ENCODE peak calls at places on chromosomes 16 and 17, in seven cellular contexts. P is lung, H is tibial nerve, J is psoas muscle, Z is A549, L is prostate gland, I is colonic mucosa. F is an unnamed sample. For H3K4me1, the result is how much of the 10 kb centered on the place peaks cover.

GRCh38 chr17:16106161-16106891 is 106.7 kb downstream of the TTC19 start:
- DNase-seq in Z (no peak), L (no peak), H (no peak), J (no peak), P (no peak), I (no peak), F (no peak)

GRCh38 chr17:1873418-1873817 is 43.6 kb downstream of the RPA1 start:
- DNase-seq in L (no peak), P (no peak), J (no peak), Z (no peak), I (no peak), H (no peak), F (no peak)

GRCh38 chr17:15340966-15341365 is 431 bp downstream of the TEKT3 start:
- DNase-seq in L (no peak), Z (no peak), P (no peak), J (no peak), I (no peak), H (no peak), F (no peak)

GRCh38 chr17:4806420-4806769 is 557 bp upstream of the PLD2 start:
- DNase-seq in P (no peak), J (no peak), I (no peak), H (no peak), L (no peak), Z (no peak), F (no peak)

GRCh38 chr16:68790130-68790761 is 53.1 kb upstream of the TANGO6 start:
- DNase-seq in I (no peak), L (peak), H (peak), P (peak), Z (peak), J (no peak), F (peak)

GRCh38 chr16:726438-727290 is at the start of the genes CCDC78 and HAGHL:
- DNase-seq in H (no peak), L (peak), P (no peak), Z (no peak), I (peak), J (peak), F (peak)

GRCh38 chr17:70317416-70317815 is 148.1 kb downstream of the KCNJ2 start:
- DNase-seq in Z (no peak), P (no peak), H (no peak), L (no peak), J (no peak), I (no peak), F (no peak)

GRCh38 chr17:8556074-8556473 is 74.5 kb downstream of the MYH10 start:
- DNase-seq in H (no peak), Z (peak), L (no peak), I (no peak), J (no peak), P (no peak), F (no peak)

GRCh38 chr17:62617894-62618472 is 9.5 kb upstream of the MRC2 start:
- DNase-seq in J (no peak), H (no peak), L (no peak), I (no peak), Z (no peak), P (no peak), F (no peak)

GRCh38 chr17:39547713-39548478 is 59.8 kb downstream of the NEUROD2 start:
- DNase-seq in P (peak), J (peak), I (peak), Z (peak), H (peak), L (peak), F (peak)

GRCh38 chr17:72422505-72423285 is 301.9 kb downstream of the SOX9 start:
- DNase-seq in J (peak), P (peak), H (no peak), I (peak), L (no peak), Z (peak), F (peak)

GRCh38 chr16:51880776-51881175 is 666.2 kb downstream of the TOX3 start:
- DNase-seq in H (no peak), L (no peak), I (no peak), Z (peak), P (no peak), J (no peak), F (peak)

GRCh38 chr16:81799138-81799504 is 20.0 kb downstream of the PLCG2 start:
- DNase-seq in I (no peak), H (no peak), J (no peak), Z (no peak), P (no peak), L (no peak), F (no peak)

GRCh38 chr17:82065193-82065637 is 389 bp downstream of the DUS1L start:
- DNase-seq in I (no peak), P (no peak), H (no peak), L (no peak), J (no peak), Z (no peak), F (no peak)

GRCh38 chr16:16025214-16025968 is 76.0 kb downstream of the ABCC1 start:
- DNase-seq in H (peak), I (no peak), L (peak), P (no peak), J (no peak), Z (peak), F (no peak)

GRCh38 chr17:47810200-47810821 is 11.3 kb downstream of the OSBPL7 start:
- DNase-seq in P (peak), L (no peak), Z (peak), J (no peak), I (peak), H (no peak), F (peak)

GRCh38 chr16:77724174-77724573 is 1.9 kb downstream of the NUDT7 start:
- DNase-seq in H (no peak), J (no peak), L (no peak), I (no peak), P (no peak), Z (no peak), F (no peak)

GRCh38 chr17:79813826-79814623 is 17.1 kb upstream of the CBX8 start:
- DNase-seq in J (no peak), I (no peak), P (no peak), L (no peak), H (no peak), Z (no peak), F (no peak)

GRCh38 chr17:76801706-76802105 is 63.8 kb downstream of the MFSD11 start:
- DNase-seq in J (no peak), H (no peak), L (no peak), Z (no peak), P (no peak), I (no peak), F (no peak)

GRCh38 chr17:67016039-67016762 is 28.2 kb upstream of the CACNG1 start:
- DNase-seq in Z (no peak), P (no peak), I (no peak), J (no peak), L (no peak), H (no peak), F (no peak)

GRCh38 chr16:81633147-81633619 is 145.9 kb upstream of the PLCG2 start:
- DNase-seq in P (no peak), H (no peak), I (no peak), Z (no peak), L (no peak), J (no peak), F (peak)

GRCh38 chr16:81451753-81452680 is 7.4 kb downstream of the CMIP start:
- DNase-seq in I (peak), L (no peak), H (no peak), J (peak), Z (no peak), P (no peak), F (no peak)

GRCh38 chr16:68367034-68367433 is 56.2 kb downstream of the PRMT7 start:
- DNase-seq in L (no peak), J (no peak), P (no peak), Z (peak), H (peak), I (peak), F (no peak)

GRCh38 chr17:39612291-39612894 is 4.7 kb upstream of the NEUROD2 start:
- DNase-seq in L (no peak), I (no peak), P (no peak), Z (no peak), H (no peak), J (no peak), F (peak)

GRCh38 chr16:50271148-50272041 is 5.0 kb downstream of the ADCY7 start:
- DNase-seq in I (no peak), J (no peak), Z (no peak), P (no peak), H (no peak), L (no peak), F (no peak)

GRCh38 chr17:70332356-70332755 is 163.0 kb downstream of the KCNJ2 start:
- DNase-seq in L (no peak), I (peak), H (no peak), P (no peak), J (no peak), Z (no peak), F (no peak)

GRCh38 chr16:8956265-8957060 is 7.2 kb downstream of the USP7 start:
- DNase-seq in P (no peak), J (peak), L (no peak), Z (no peak), I (peak), H (peak), F (no peak)

GRCh38 chr16:890217-890616 is 80.6 kb downstream of the LMF1 start:
- DNase-seq in J (peak), L (no peak), H (no peak), I (no peak), Z (no peak), P (no peak), F (no peak)

GRCh38 chr17:73787721-73788051 is 143.4 kb upstream of the SDK2 start:
- DNase-seq in J (no peak), Z (no peak), H (no peak), I (no peak), P (no peak), L (no peak), F (no peak)

GRCh38 chr16:19175492-19176262 is 7.6 kb downstream of the SYT17 start:
- DNase-seq in Z (no peak), H (no peak), J (no peak), P (no peak), I (no peak), L (no peak), F (no peak)

GRCh38 chr16:53111078-53111776 is 56.4 kb downstream of the CHD9 start:
- DNase-seq in J (no peak), L (no peak), H (no peak), P (no peak), I (no peak), Z (no peak), F (no peak)

GRCh38 chr17:21166599-21167265 is 40.0 kb downstream of the DHRS7B start:
- DNase-seq in Z (no peak), I (no peak), P (no peak), H (no peak), J (no peak), L (no peak), F (no peak)

GRCh38 chr16:57446530-57447141 is 549 bp downstream of the CIAPIN1 start:
- DNase-seq in H (peak), Z (peak), P (peak), L (no peak), J (peak), I (peak), F (peak)

GRCh38 chr17:44204453-44204882 is 4.8 kb upstream of the ATXN7L3 start:
- DNase-seq in P (no peak), Z (no peak), J (no peak), I (no peak), H (no peak), L (no peak), F (no peak)

GRCh38 chr17:17306181-17306580 is 3.0 kb downstream of the NT5M start:
- DNase-seq in H (no peak), L (no peak), I (no peak), P (no peak), Z (no peak), J (no peak), F (no peak)

GRCh38 chr17:17303010-17303846 is at the start of gene NT5M:
- DNase-seq in J (peak), I (peak), H (peak), Z (peak), P (peak), L (peak), F (peak)

GRCh38 chr17:17303847-17304490 is 796 bp downstream of the NT5M start:
- DNase-seq in J (no peak), H (no peak), Z (no peak), P (no peak), L (no peak), I (no peak), F (no peak)

GRCh38 chr17:17305282-17305801 is 2.2 kb downstream of the NT5M start:
- DNase-seq in Z (no peak), L (no peak), I (peak), H (no peak), J (no peak), P (no peak), F (no peak)

DNA sequence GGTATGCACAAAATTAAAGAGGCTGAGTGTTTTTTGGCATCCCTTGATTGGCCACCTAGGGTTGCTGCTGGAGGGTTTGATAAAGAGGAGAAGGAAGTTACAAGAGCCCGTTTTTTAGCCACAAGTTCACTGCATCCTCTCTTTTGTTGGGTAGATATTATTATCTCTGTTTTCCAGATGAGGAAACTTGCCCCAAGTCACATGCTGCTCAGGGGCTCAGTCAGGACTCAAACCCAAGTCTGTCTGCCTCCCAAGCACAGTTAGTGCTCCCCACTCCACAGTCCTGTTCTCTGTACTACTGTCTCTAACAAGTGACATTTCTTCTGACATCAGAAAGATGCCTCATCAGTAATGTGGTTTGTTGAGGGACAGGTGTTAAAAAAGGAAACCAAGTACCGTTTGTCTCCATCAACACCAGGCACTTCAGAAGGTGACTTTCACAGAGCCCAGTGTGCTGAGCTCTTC is 1.4 kb downstream of the NT5M start:
- DNase-seq in Z (no peak), L (no peak), I (no peak), J (no peak), P (no peak), H (no peak), F (no peak)
- H3K27ac ChIP-seq in Z (no peak), L (no peak), I (no peak), J (no peak), P (no peak), H (no peak), F (no peak)

DNA sequence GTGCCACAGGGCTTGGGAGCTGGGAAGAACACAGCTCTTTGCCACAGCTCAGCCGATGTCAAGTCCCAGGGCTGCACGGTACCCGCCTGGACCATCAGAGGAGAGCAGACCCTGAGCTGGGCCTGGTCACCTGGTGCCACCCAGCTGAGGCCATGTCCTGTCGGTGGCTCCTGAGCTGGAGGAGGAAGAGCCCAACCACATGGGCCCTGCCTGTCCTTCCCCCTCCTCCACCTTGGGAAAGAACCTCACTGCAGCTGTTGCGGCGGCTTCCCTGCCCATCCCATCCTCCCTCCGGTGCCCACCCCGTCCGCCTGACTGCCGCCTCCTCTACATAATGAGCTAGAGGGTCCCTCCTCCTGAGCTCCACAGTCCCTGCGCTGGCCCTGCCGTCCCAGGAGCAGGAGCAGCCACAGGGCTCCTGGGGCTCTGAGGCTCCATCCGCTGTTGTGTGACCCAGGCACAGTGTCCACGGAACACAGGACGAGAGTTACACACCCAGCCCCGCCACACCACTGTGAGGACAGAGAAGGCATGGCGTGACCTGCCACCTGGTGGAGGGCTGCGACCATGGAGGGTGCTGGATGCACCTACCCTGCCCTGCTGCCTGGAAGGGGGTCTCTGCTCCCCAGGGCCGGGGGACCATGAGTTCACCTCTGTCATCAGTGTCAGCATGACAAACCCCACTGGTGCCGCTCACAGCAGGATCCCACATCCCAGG is 21.4 kb upstream of the CHMP6 start:
- DNase-seq in J (peak), H (peak), Z (peak), L (peak), P (no peak), I (no peak), F (peak)
- TF ChIP-seq CTCF in J (peak), H (peak), Z (peak), L (peak), P (no peak), I (no peak), F (peak)

GRCh38 chr17:78741644-78742284 is 40.3 kb downstream of the CYTH1 start:
- DNase-seq in H (no peak), L (no peak), Z (no peak), J (no peak), P (no peak), I (no peak), F (no peak)

GRCh38 chr17:78738698-78739097 is 43.4 kb downstream of the CYTH1 start:
- DNase-seq in H (no peak), Z (no peak), P (no peak), L (no peak), J (no peak), I (no peak), F (no peak)

GRCh38 chr17:78737332-78737731 is 44.7 kb downstream of the CYTH1 start:
- DNase-seq in Z (peak), J (no peak), I (no peak), H (no peak), P (no peak), L (no peak), F (peak)

GRCh38 chr17:78738245-78738644 is 43.8 kb downstream of the CYTH1 start:
- DNase-seq in Z (no peak), P (no peak), H (no peak), I (no peak), L (no peak), J (no peak), F (no peak)

GRCh38 chr17:78739331-78739853 is 42.7 kb downstream of the CYTH1 start:
- DNase-seq in I (no peak), H (no peak), Z (no peak), J (no peak), P (no peak), L (no peak), F (no peak)
- H3K4me1 ChIP-seq in I (under half), H (under half), Z (under half), J (half or more), P (under half), L (under half), F (under half)

GRCh38 chr16:87387942-87388817 is 4.0 kb upstream of the MAP1LC3B start:
- DNase-seq in Z (peak), H (peak), P (peak), I (peak), J (peak), L (peak), F (peak)

GRCh38 chr16:87389245-87389644 is 2.9 kb upstream of the MAP1LC3B start:
- DNase-seq in P (no peak), L (no peak), J (no peak), Z (no peak), H (no peak), I (no peak), F (no peak)

GRCh38 chr16:87390641-87391323 is 1.4 kb upstream of the MAP1LC3B start:
- DNase-seq in Z (no peak), H (no peak), L (no peak), P (no peak), I (no peak), J (no peak), F (no peak)

GRCh38 chr16:87391324-87391949 is 699 bp upstream of the MAP1LC3B start:
- DNase-seq in L (no peak), P (peak), Z (peak), J (peak), H (peak), I (peak), F (no peak)

DNA sequence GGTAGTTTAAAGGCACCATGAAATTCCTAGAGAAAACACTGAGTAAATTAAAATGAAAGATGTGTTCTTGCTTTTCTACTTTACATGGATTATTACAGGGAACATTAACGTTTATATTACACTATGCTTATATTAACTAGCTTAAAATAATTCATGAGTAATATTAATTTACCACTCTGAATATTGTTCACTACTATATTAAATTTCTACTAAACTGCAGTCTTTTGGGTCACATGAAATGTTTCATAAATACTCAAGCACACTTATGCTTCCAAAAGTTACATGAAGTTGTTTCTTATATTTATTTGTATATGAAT is 3.4 kb upstream of the MAP1LC3B start:
- DNase-seq in I (no peak), L (no peak), J (no peak), Z (no peak), H (no peak), P (no peak), F (no peak)
- H3K27ac ChIP-seq in I (peak), L (peak), J (peak), Z (peak), H (peak), P (no peak), F (peak)

GRCh38 chr16:73183678-73184092 is 135.8 kb upstream of the ZFHX3 start:
- DNase-seq in J (no peak), L (no peak), H (no peak), P (no peak), I (no peak), Z (no peak), F (no peak)
- TF ChIP-seq CTCF in J (no peak), L (no peak), H (no peak), P (no peak), I (no peak), Z (no peak), F (no peak)

GRCh38 chr17:77869665-77870132 is 88.8 kb upstream of the TNRC6C start:
- DNase-seq in Z (no peak), J (no peak), L (no peak), H (no peak), P (peak), I (no peak), F (no peak)
- H3K4me1 ChIP-seq in Z (under half), J (under half), L (under half), H (under half), P (under half), I (under half), F (under half)

GRCh38 chr16:67182288-67182687 is 1.5 kb downstream of the MATCAP1 start:
- DNase-seq in I (no peak), Z (no peak), H (no peak), J (no peak), L (no peak), P (no peak), F (no peak)
- H3K27ac ChIP-seq in I (no peak), Z (no peak), H (no peak), J (no peak), L (no peak), P (no peak), F (no peak)